ENCODE peak calls at places on chromosomes 11 and 22, in five cellular contexts. T is AG10803, L is COR-L47, S is NCI-H1417, Q is EL. X is an unnamed sample.

GRCh38 chr11:120894207-120894989 is 129.5 kb upstream of the TBCEL start:
- DNase-seq in T (no peak), S (peak), L (peak), Q (no peak), X (no peak)

GRCh38 chr11:102776454-102776853 is 4.0 kb downstream of the MMP10 start:
- DNase-seq in S (no peak), Q (no peak), L (no peak), T (no peak), X (no peak)

GRCh38 chr22:22433770-22434169 is 74.8 kb downstream of the ZNF280B start:
- DNase-seq in T (no peak), Q (no peak), L (no peak), S (no peak), X (no peak)

GRCh38 chr11:72639475-72640375 is 34.5 kb downstream of the PDE2A start:
- DNase-seq in Q (no peak), L (no peak), T (no peak), S (no peak), X (no peak)

GRCh38 chr11:12321217-12321937 is 56.0 kb upstream of the PARVA start:
- DNase-seq in L (no peak), S (peak), T (no peak), Q (no peak), X (no peak)

GRCh38 chr11:9527481-9528140 is 45.9 kb upstream of the WEE1 start:
- DNase-seq in L (no peak), T (peak), S (no peak), Q (peak), X (no peak)

GRCh38 chr11:100876826-100877545 is 189.9 kb downstream of the ARHGAP42 start:
- DNase-seq in L (no peak), S (peak), Q (peak), T (peak), X (no peak)

GRCh38 chr11:9479899-9480298 is 19.1 kb downstream of the ZNF143 start:
- DNase-seq in S (no peak), Q (no peak), L (no peak), T (no peak), X (no peak)

GRCh38 chr22:27393371-27393770 is 408.2 kb downstream of the MN1 start:
- DNase-seq in L (no peak), T (no peak), Q (no peak), S (no peak), X (no peak)

X was measured in midbrain.